ENCODE peak calls at places on chromosomes 5 and 9, in five cellular contexts. One of them, this sample, is unnamed.

GRCh38 chr5:123450641-123451421 is 27.6 kb upstream of the CEP120 start:
- DNase-seq in coronary artery: no peak
- DNase-seq in GM20000: no peak
- DNase-seq in Calu3: peak; percentile 11
- DNase-seq in epithelial cell of esophagus: peak; percentile 64
- DNase-seq in this sample: no peak

GRCh38 chr5:145804701-145805100 is 30.4 kb downstream of the PRELID2 start:
- DNase-seq in GM20000: no peak
- DNase-seq in epithelial cell of esophagus: no peak
- DNase-seq in coronary artery: no peak
- DNase-seq in Calu3: no peak
- DNase-seq in this sample: no peak

GRCh38 chr5:35003018-35003957 is 44.5 kb downstream of the AGXT2 start:
- DNase-seq in coronary artery: no peak
- DNase-seq in epithelial cell of esophagus: peak; percentile 58
- DNase-seq in Calu3: peak; percentile 78
- DNase-seq in GM20000: peak; percentile 75
- DNase-seq in this sample: peak; percentile 49

GRCh38 chr5:167827766-167828165 is 463.7 kb upstream of the WWC1 start:
- DNase-seq in GM20000: no peak
- DNase-seq in epithelial cell of esophagus: peak; percentile 77
- DNase-seq in coronary artery: no peak
- DNase-seq in Calu3: peak; percentile 12
- DNase-seq in this sample: no peak

GRCh38 chr5:39794511-39794910 is 369.7 kb upstream of the DAB2 start:
- DNase-seq in Calu3: no peak
- DNase-seq in GM20000: no peak
- DNase-seq in coronary artery: no peak
- DNase-seq in epithelial cell of esophagus: no peak
- DNase-seq in this sample: no peak

GRCh38 chr5:95554647-95555548 is at the start of the genes ARSK and SKIC3:
- DNase-seq in coronary artery: peak; percentile 94
- DNase-seq in Calu3: peak; percentile 91
- DNase-seq in epithelial cell of esophagus: peak; percentile 99
- DNase-seq in GM20000: peak; percentile 87
- DNase-seq in this sample: peak; percentile 96

GRCh38 chr5:36054646-36055045 is 12.0 kb downstream of the UGT3A2 start:
- DNase-seq in Calu3: no peak
- DNase-seq in coronary artery: no peak
- DNase-seq in epithelial cell of esophagus: no peak
- DNase-seq in GM20000: no peak
- DNase-seq in this sample: no peak

GRCh38 chr5:149211566-149211965 is 60.1 kb upstream of the AFAP1L1 start:
- DNase-seq in coronary artery: no peak
- DNase-seq in GM20000: no peak
- DNase-seq in epithelial cell of esophagus: no peak
- DNase-seq in Calu3: no peak
- DNase-seq in this sample: no peak

GRCh38 chr5:12133520-12133919 is 229.3 kb upstream of the CTNND2 start:
- DNase-seq in Calu3: no peak
- DNase-seq in coronary artery: no peak
- DNase-seq in epithelial cell of esophagus: peak; percentile 39
- DNase-seq in GM20000: no peak
- DNase-seq in this sample: no peak

GRCh38 chr5:14581891-14582796 is 552 bp downstream of the OTULINL start:
- DNase-seq in GM20000: peak; percentile 66
- DNase-seq in coronary artery: no peak
- DNase-seq in Calu3: peak; percentile 70
- DNase-seq in epithelial cell of esophagus: peak; percentile 49
- DNase-seq in this sample: peak; percentile 50

GRCh38 chr5:167995844-167996400 is 295.5 kb upstream of the WWC1 start:
- DNase-seq in GM20000: no peak
- DNase-seq in coronary artery: no peak
- DNase-seq in epithelial cell of esophagus: peak; percentile 96
- DNase-seq in Calu3: no peak
- DNase-seq in this sample: no peak

GRCh38 chr9:83047839-83048775 is 14.8 kb downstream of the RASEF start:
- DNase-seq in GM20000: no peak
- DNase-seq in coronary artery: no peak
- DNase-seq in Calu3: peak; percentile 76
- DNase-seq in epithelial cell of esophagus: peak; percentile 52
- DNase-seq in this sample: peak; percentile 16

GRCh38 chr9:85971731-85972130 is 30.8 kb downstream of the NAA35 start:
- DNase-seq in GM20000: no peak
- DNase-seq in epithelial cell of esophagus: no peak
- DNase-seq in coronary artery: no peak
- DNase-seq in Calu3: no peak
- DNase-seq in this sample: no peak

GRCh38 chr5:59380350-59380951 is 513.1 kb downstream of the PDE4D start:
- DNase-seq in GM20000: peak; percentile 62
- DNase-seq in coronary artery: no peak
- DNase-seq in epithelial cell of esophagus: peak; percentile 68
- DNase-seq in Calu3: no peak
- DNase-seq in this sample: no peak

GRCh38 chr5:41193462-41194166 is 19.7 kb downstream of the C6 start:
- DNase-seq in GM20000: no peak
- DNase-seq in coronary artery: peak; percentile 99
- DNase-seq in epithelial cell of esophagus: peak; percentile 12
- DNase-seq in Calu3: peak; percentile 74
- DNase-seq in this sample: peak; percentile 97

GRCh38 chr5:3155029-3155428 is 403.6 kb upstream of the IRX2 start:
- DNase-seq in GM20000: no peak
- DNase-seq in coronary artery: no peak
- DNase-seq in epithelial cell of esophagus: no peak
- DNase-seq in Calu3: no peak
- DNase-seq in this sample: no peak

GRCh38 chr5:155726267-155726666 is 600.7 kb upstream of the SGCD start:
- DNase-seq in epithelial cell of esophagus: peak; percentile 55
- DNase-seq in Calu3: no peak
- DNase-seq in coronary artery: no peak
- DNase-seq in GM20000: no peak
- DNase-seq in this sample: no peak

GRCh38 chr9:2227468-2227867 is 212.3 kb downstream of the SMARCA2 start:
- DNase-seq in GM20000: no peak
- DNase-seq in epithelial cell of esophagus: peak; percentile 28
- DNase-seq in coronary artery: no peak
- DNase-seq in Calu3: no peak
- DNase-seq in this sample: peak; percentile 81

GRCh38 chr5:1140188-1140817 is 28.4 kb upstream of the SLC12A7 start:
- DNase-seq in Calu3: peak; percentile 94
- DNase-seq in coronary artery: no peak
- DNase-seq in epithelial cell of esophagus: peak; percentile 23
- DNase-seq in GM20000: peak; percentile 87
- DNase-seq in this sample: peak; percentile 61

GRCh38 chr5:88666761-88667186 is 216.2 kb downstream of the MEF2C start:
- DNase-seq in Calu3: no peak
- DNase-seq in coronary artery: no peak
- DNase-seq in GM20000: no peak
- DNase-seq in epithelial cell of esophagus: no peak
- DNase-seq in this sample: no peak

GRCh38 chr9:72816666-72817065 is 136.2 kb downstream of the ALDH1A1 start:
- DNase-seq in Calu3: no peak
- DNase-seq in epithelial cell of esophagus: no peak
- DNase-seq in coronary artery: no peak
- DNase-seq in GM20000: no peak
- DNase-seq in this sample: no peak

GRCh38 chr5:98586581-98586980 is 186.9 kb upstream of the RGMB start:
- DNase-seq in coronary artery: no peak
- DNase-seq in Calu3: no peak
- DNase-seq in epithelial cell of esophagus: no peak
- DNase-seq in GM20000: no peak
- DNase-seq in this sample: no peak

GRCh38 chr5:67375606-67376005 is 179.0 kb upstream of the CD180 start:
- DNase-seq in Calu3: peak; percentile 4
- DNase-seq in epithelial cell of esophagus: no peak
- DNase-seq in coronary artery: no peak
- DNase-seq in GM20000: no peak
- DNase-seq in this sample: no peak
- TF ChIP-seq CTCF in Calu3: peak; percentile 18
- TF ChIP-seq CTCF in epithelial cell of esophagus: no peak
- TF ChIP-seq CTCF in coronary artery: no peak
- TF ChIP-seq CTCF in GM20000: no peak
- TF ChIP-seq CTCF in this sample: no peak

DNA sequence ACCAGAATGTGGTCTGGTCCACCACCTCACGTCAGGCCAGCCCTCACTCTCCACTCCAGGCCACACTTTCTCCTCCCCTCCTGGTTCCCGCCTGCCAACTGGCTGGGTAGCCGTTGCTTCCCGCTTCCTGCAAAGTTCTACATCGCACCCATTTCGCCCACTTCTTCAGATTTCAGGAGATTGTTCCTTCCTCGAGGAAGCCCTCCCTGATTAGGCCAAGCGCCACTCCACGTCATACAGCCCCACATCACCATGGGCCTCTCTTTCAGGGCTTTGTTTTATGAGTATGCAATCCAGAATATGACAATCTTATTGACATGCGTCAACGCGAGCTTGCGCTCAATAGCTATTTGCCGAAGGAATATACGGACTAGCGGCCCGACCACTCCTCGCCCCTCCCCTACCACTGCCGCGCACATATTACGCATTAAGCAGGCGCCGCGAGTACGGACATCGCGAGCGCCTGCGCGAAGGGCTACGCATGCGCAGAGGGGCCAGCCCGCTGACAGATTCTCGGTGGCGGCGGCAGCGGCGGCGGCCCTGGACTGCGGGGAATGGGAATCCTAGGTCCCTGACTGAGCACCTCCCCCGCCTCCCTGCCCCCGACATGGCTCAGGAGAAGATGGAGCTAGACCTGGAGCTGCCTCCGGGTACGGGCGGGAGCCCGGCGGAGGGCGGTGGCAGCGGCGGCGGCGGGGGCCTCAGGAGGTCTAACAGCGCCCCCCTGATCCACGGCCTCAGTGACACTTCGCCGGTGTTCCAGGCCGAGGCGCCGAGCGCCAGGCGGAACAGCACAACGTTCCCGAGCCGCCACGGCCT is 74.7 kb downstream of the PIP5K1B start:
- DNase-seq in coronary artery: peak; percentile 94
- DNase-seq in Calu3: peak; percentile 91
- DNase-seq in GM20000: peak; percentile 89
- DNase-seq in epithelial cell of esophagus: peak; percentile 93
- DNase-seq in this sample: peak; percentile 94
- TF ChIP-seq CTCF in coronary artery: no peak
- TF ChIP-seq CTCF in Calu3: no peak
- TF ChIP-seq CTCF in GM20000: peak; percentile 44
- TF ChIP-seq CTCF in epithelial cell of esophagus: no peak
- TF ChIP-seq CTCF in this sample: peak; percentile 47

DNA sequence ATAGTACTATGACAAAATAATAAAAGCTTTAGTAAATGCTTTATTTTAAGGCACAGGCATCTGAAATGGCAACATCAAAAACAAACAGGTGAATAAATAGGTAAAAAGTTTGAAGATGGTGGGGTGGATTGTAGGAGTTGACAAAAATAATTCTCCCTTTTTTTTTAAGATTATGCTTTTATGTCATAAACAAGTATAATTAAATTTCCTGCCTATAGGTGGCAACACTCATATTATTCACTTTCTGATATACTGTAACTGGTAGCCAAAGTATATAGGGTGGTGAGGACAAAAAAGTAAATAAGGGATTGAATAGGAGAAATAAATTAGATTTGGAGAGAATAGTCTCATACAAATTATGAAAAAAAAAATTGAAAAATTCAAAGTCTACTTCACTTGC is 120.0 kb upstream of the ACOT12 start:
- DNase-seq in Calu3: no peak
- DNase-seq in epithelial cell of esophagus: peak; percentile 18
- DNase-seq in coronary artery: no peak
- DNase-seq in GM20000: no peak
- DNase-seq in this sample: no peak
- TF ChIP-seq CTCF in Calu3: no peak
- TF ChIP-seq CTCF in epithelial cell of esophagus: peak; percentile 17
- TF ChIP-seq CTCF in coronary artery: no peak
- TF ChIP-seq CTCF in GM20000: no peak
- TF ChIP-seq CTCF in this sample: no peak

GRCh38 chr9:120109242-120109641 is 470.7 kb downstream of the CDK5RAP2 start:
- DNase-seq in Calu3: peak; percentile 7
- DNase-seq in epithelial cell of esophagus: no peak
- DNase-seq in GM20000: no peak
- DNase-seq in coronary artery: no peak
- DNase-seq in this sample: no peak
- TF ChIP-seq CTCF in Calu3: no peak
- TF ChIP-seq CTCF in epithelial cell of esophagus: no peak
- TF ChIP-seq CTCF in GM20000: no peak
- TF ChIP-seq CTCF in coronary artery: no peak
- TF ChIP-seq CTCF in this sample: no peak

DNA sequence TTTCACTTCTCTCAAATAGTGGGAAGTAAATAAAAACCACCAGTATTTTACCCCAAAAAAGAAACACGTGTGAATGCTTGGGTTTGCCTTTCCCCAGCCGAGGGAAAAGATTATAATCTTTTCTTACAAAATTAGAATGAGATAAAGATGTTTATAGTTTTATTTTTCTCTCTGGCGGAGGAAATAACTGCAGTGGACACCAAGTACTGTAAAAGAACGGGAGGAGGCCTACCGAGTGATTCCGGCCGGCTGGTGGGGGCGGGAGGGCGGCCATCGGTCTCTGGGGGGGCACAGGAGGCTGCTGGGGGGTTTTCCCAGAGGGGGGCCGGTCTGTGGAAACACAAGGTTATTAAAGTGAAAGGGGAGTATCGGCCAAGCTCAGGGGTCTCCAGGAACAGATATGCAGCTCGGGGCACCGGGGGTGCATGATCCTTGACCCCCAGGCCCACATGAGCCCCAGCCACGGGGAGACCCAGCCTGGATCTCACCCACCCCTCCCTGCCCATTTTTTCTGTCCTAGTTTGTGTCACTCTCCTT is 29.4 kb downstream of the LCP2 start:
- DNase-seq in coronary artery: no peak
- DNase-seq in GM20000: no peak
- DNase-seq in Calu3: no peak
- DNase-seq in epithelial cell of esophagus: no peak
- DNase-seq in this sample: no peak
- TF ChIP-seq CTCF in coronary artery: no peak
- TF ChIP-seq CTCF in GM20000: no peak
- TF ChIP-seq CTCF in Calu3: no peak
- TF ChIP-seq CTCF in epithelial cell of esophagus: no peak
- TF ChIP-seq CTCF in this sample: no peak

GRCh38 chr9:121445986-121446385 is 53.7 kb downstream of the GGTA1 start:
- DNase-seq in epithelial cell of esophagus: no peak
- DNase-seq in Calu3: no peak
- DNase-seq in GM20000: no peak
- DNase-seq in coronary artery: no peak
- DNase-seq in this sample: no peak
- TF ChIP-seq CTCF in epithelial cell of esophagus: peak; percentile 18
- TF ChIP-seq CTCF in Calu3: no peak
- TF ChIP-seq CTCF in GM20000: peak; percentile 17
- TF ChIP-seq CTCF in coronary artery: no peak
- TF ChIP-seq CTCF in this sample: no peak

GRCh38 chr5:151719228-151719861 is 32.6 kb upstream of the SPARC start:
- DNase-seq in GM20000: no peak
- DNase-seq in epithelial cell of esophagus: peak; percentile 47
- DNase-seq in coronary artery: no peak
- DNase-seq in Calu3: peak; percentile 49
- DNase-seq in this sample: no peak
- TF ChIP-seq CTCF in GM20000: peak; percentile 54
- TF ChIP-seq CTCF in epithelial cell of esophagus: peak; percentile 55
- TF ChIP-seq CTCF in coronary artery: no peak
- TF ChIP-seq CTCF in Calu3: peak; percentile 65
- TF ChIP-seq CTCF in this sample: peak; percentile 40

DNA sequence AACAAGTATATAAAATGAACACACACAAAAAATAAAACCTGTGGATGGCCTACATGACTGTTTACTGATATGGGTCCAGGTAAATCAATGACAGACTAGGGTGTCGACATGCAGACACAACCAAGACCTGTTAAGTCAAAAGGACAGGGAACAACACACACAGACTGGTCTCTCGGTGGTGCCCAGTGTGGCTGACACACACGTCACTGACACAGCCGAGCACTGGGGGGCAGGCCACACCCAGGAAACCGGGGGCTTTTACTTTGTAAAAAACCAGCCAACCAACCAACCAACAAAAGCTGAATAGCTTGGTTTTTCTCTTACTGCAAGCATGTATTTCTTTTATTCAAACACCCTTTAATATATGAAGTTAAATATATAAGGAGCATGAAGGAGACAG is 5.0 kb downstream of the FAM163B start:
- DNase-seq in epithelial cell of esophagus: no peak
- DNase-seq in Calu3: no peak
- DNase-seq in GM20000: no peak
- DNase-seq in coronary artery: no peak
- DNase-seq in this sample: no peak
- TF ChIP-seq CTCF in epithelial cell of esophagus: no peak
- TF ChIP-seq CTCF in Calu3: no peak
- TF ChIP-seq CTCF in GM20000: no peak
- TF ChIP-seq CTCF in coronary artery: no peak
- TF ChIP-seq CTCF in this sample: no peak

This sample was measured in uterus.